ENCODE peak calls at places on chromosomes 4 and X, in eight cellular contexts. F is hepatic stellate cell, S is A172, A is lower lobe of right lung, L is mucosa of descending colon, U is fibroblast of lung, C is mucosa of gallbladder, Y is T-helper 17 cell. V is an unnamed sample.

GRCh38 chr4:16001484-16001858 is 38.5 kb upstream of the FGFBP2 start:
- DNase-seq in F (peak; percentile 72), S (peak; percentile 82), A (peak; percentile 56), L (peak; percentile 60), U (peak; percentile 77), C (peak; percentile 65), Y (no peak), V (peak; percentile 51)

GRCh38 chr4:159765402-159765801 is 662.5 kb downstream of the RAPGEF2 start:
- DNase-seq in F (peak; percentile 1), S (peak; percentile 54), A (no peak), L (no peak), U (no peak), C (no peak), Y (no peak), V (no peak)

GRCh38 chr4:73341454-73341853 is 62.6 kb upstream of the ALB start:
- DNase-seq in F (peak; percentile 14), S (peak; percentile 40), A (no peak), L (peak; percentile 57), U (peak; percentile 68), C (peak; percentile 38), Y (no peak), V (no peak)

GRCh38 chr4:17707671-17708070 is 73.8 kb downstream of the FAM184B start:
- DNase-seq in F (no peak), S (no peak), A (no peak), L (no peak), U (no peak), C (no peak), Y (no peak), V (no peak)

GRCh38 chr4:37793562-37793961 is 32.9 kb upstream of the PGM2 start:
- DNase-seq in F (peak; percentile 11), S (no peak), A (no peak), L (peak; percentile 14), U (peak; percentile 28), C (no peak), Y (no peak), V (no peak)

GRCh38 chr4:189081831-189082230 is 858.8 kb upstream of the FRG1 start:
- DNase-seq in F (no peak), S (peak; percentile 32), A (no peak), L (no peak), U (no peak), C (no peak), Y (no peak), V (no peak)

GRCh38 chr4:77651820-77652219 is 46.2 kb downstream of the CXCL13 start:
- DNase-seq in F (no peak), S (no peak), A (no peak), L (no peak), U (no peak), C (no peak), Y (no peak), V (no peak)

GRCh38 chr4:33954759-33955158 is 2289.6 kb downstream of the ARAP2 start:
- DNase-seq in F (no peak), S (no peak), A (no peak), L (no peak), U (no peak), C (no peak), Y (no peak), V (peak; percentile 51)

GRCh38 chr4:151659631-151660030 is 101.2 kb downstream of the GATB start:
- DNase-seq in F (no peak), S (no peak), A (no peak), L (no peak), U (no peak), C (no peak), Y (no peak), V (no peak)

GRCh38 chr4:31193516-31193915 is 473.3 kb downstream of the PCDH7 start:
- DNase-seq in F (no peak), S (no peak), A (no peak), L (no peak), U (no peak), C (no peak), Y (no peak), V (no peak)

GRCh38 chr4:41507292-41507933 is 30.5 kb upstream of the LIMCH1 start:
- DNase-seq in F (no peak), S (peak; percentile 89), A (no peak), L (no peak), U (no peak), C (no peak), Y (no peak), V (no peak)

GRCh38 chrX:7941390-7942042 is 14.3 kb upstream of the PNPLA4 start:
- DNase-seq in F (no peak), S (peak; percentile 2), A (no peak), L (peak; percentile 39), U (peak; percentile 5), C (no peak), Y (no peak), V (no peak)

GRCh38 chr4:79820427-79820826 is 252.6 kb downstream of the ANTXR2 start:
- DNase-seq in F (no peak), S (no peak), A (no peak), L (no peak), U (no peak), C (no peak), Y (no peak), V (no peak)

GRCh38 chr4:102223461-102223860 is 121.8 kb downstream of the SLC39A8 start:
- DNase-seq in F (no peak), S (no peak), A (no peak), L (no peak), U (no peak), C (no peak), Y (no peak), V (no peak)

GRCh38 chrX:45184211-45184610 is 16.5 kb downstream of the DIPK2B start:
- DNase-seq in F (no peak), S (no peak), A (no peak), L (no peak), U (no peak), C (no peak), Y (no peak), V (no peak)

GRCh38 chr4:80005863-80006262 is 67.2 kb downstream of the ANTXR2 start:
- DNase-seq in F (no peak), S (no peak), A (no peak), L (no peak), U (no peak), C (no peak), Y (no peak), V (no peak)

GRCh38 chr4:15116509-15117079 is 114.3 kb downstream of the CPEB2 start:
- DNase-seq in F (no peak), S (no peak), A (no peak), L (no peak), U (no peak), C (no peak), Y (no peak), V (no peak)

GRCh38 chr4:67746797-67747495 is 7.2 kb downstream of the GNRHR start:
- DNase-seq in F (peak; percentile 8), S (peak; percentile 30), A (no peak), L (no peak), U (peak; percentile 55), C (no peak), Y (no peak), V (no peak)

GRCh38 chr4:109946120-109946519 is 33.4 kb downstream of the EGF start:
- DNase-seq in F (no peak), S (no peak), A (no peak), L (no peak), U (no peak), C (no peak), Y (no peak), V (no peak)

GRCh38 chr4:171924761-171925376 is 111.7 kb downstream of the GALNTL6 start:
- DNase-seq in F (no peak), S (peak; percentile 3), A (no peak), L (no peak), U (no peak), C (no peak), Y (no peak), V (no peak)

GRCh38 chr4:3781193-3781886 is 15.2 kb downstream of the ADRA2C start:
- DNase-seq in F (no peak), S (no peak), A (no peak), L (no peak), U (no peak), C (no peak), Y (no peak), V (peak; percentile 46)

GRCh38 chrX:56765816-56766553 is 36.9 kb downstream of the NBDY start:
- DNase-seq in F (no peak), S (no peak), A (no peak), L (no peak), U (no peak), C (no peak), Y (no peak), V (no peak)

GRCh38 chrX:74178536-74178935 is 125.4 kb upstream of the ZCCHC13 start:
- DNase-seq in F (no peak), S (no peak), A (no peak), L (no peak), U (no peak), C (no peak), Y (no peak), V (no peak)

GRCh38 chr4:172683016-172683415 is 485.6 kb upstream of the GALNT7 start:
- DNase-seq in F (no peak), S (peak; percentile 30), A (no peak), L (no peak), U (no peak), C (no peak), Y (no peak), V (no peak)

GRCh38 chr4:26873391-26874026 is 12.9 kb downstream of the STIM2 start:
- DNase-seq in F (no peak), S (no peak), A (no peak), L (no peak), U (no peak), C (no peak), Y (peak; percentile 15), V (no peak)

GRCh38 chr4:797066-797465 is 28.9 kb downstream of the CPLX1 start:
- DNase-seq in F (no peak), S (no peak), A (peak; percentile 9), L (peak; percentile 41), U (no peak), C (no peak), Y (no peak), V (peak; percentile 26)

GRCh38 chr4:845836-846251 is 19.9 kb upstream of the CPLX1 start:
- DNase-seq in F (no peak), S (no peak), A (no peak), L (no peak), U (peak; percentile 21), C (no peak), Y (no peak), V (no peak)

GRCh38 chrX:137052641-137053235 is 18.9 kb upstream of the GPR101 start:
- DNase-seq in F (no peak), S (no peak), A (no peak), L (no peak), U (no peak), C (no peak), Y (no peak), V (no peak)

GRCh38 chr4:99832313-99832712 is 15.7 kb downstream of the DAPP1 start:
- DNase-seq in F (no peak), S (no peak), A (no peak), L (peak; percentile 34), U (no peak), C (no peak), Y (no peak), V (no peak)

GRCh38 chrX:16606142-16606720 is 43.7 kb upstream of the S100G start:
- DNase-seq in F (no peak), S (peak; percentile 71), A (no peak), L (no peak), U (no peak), C (no peak), Y (no peak), V (no peak)

GRCh38 chrX:115679460-115679859 is 118.5 kb downstream of the PLS3 start:
- DNase-seq in F (peak; percentile 47), S (peak; percentile 0), A (no peak), L (no peak), U (peak; percentile 52), C (no peak), Y (no peak), V (no peak)

GRCh38 chr4:136680271-136680670 is 852.0 kb downstream of the PCDH18 start:
- DNase-seq in F (no peak), S (no peak), A (no peak), L (no peak), U (no peak), C (no peak), Y (no peak), V (no peak)

GRCh38 chrX:103817502-103817901 is 14.6 kb downstream of the RAB9B start:
- DNase-seq in F (no peak), S (peak; percentile 21), A (no peak), L (peak; percentile 70), U (peak; percentile 60), C (peak; percentile 36), Y (peak; percentile 5), V (no peak)

GRCh38 chr4:170388255-170388654 is 298.5 kb upstream of the AADAT start:
- DNase-seq in F (no peak), S (no peak), A (no peak), L (no peak), U (no peak), C (no peak), Y (no peak), V (no peak)